ENCODE peak calls at places on chromosome 3, in seven cellular contexts. One of them, this sample, is unnamed.

GRCh38 chr3:194294888-194295214 is 56.3 kb downstream of the CPN2 start:
- DNase-seq in BJ: no peak
- DNase-seq in coronary artery: no peak
- DNase-seq in psoas muscle: peak; percentile 3
- DNase-seq in breast epithelium: no peak
- DNase-seq in fibroblast of villous mesenchyme: no peak
- DNase-seq in endothelial cell of umbilical vein: no peak
- DNase-seq in this sample: no peak

GRCh38 chr3:10387881-10388621 is 67.1 kb upstream of the SEC13 start:
- DNase-seq in endothelial cell of umbilical vein: no peak
- DNase-seq in psoas muscle: no peak
- DNase-seq in BJ: no peak
- DNase-seq in fibroblast of villous mesenchyme: no peak
- DNase-seq in coronary artery: no peak
- DNase-seq in breast epithelium: no peak
- DNase-seq in this sample: no peak

GRCh38 chr3:13563911-13564310 is 15.0 kb downstream of the FBLN2 start:
- DNase-seq in breast epithelium: no peak
- DNase-seq in endothelial cell of umbilical vein: no peak
- DNase-seq in coronary artery: no peak
- DNase-seq in BJ: no peak
- DNase-seq in psoas muscle: no peak
- DNase-seq in fibroblast of villous mesenchyme: no peak
- DNase-seq in this sample: no peak

GRCh38 chr3:84621823-84622222 is 337.0 kb upstream of the CADM2 start:
- DNase-seq in breast epithelium: no peak
- DNase-seq in coronary artery: no peak
- DNase-seq in psoas muscle: no peak
- DNase-seq in endothelial cell of umbilical vein: no peak
- DNase-seq in fibroblast of villous mesenchyme: no peak
- DNase-seq in BJ: no peak
- DNase-seq in this sample: no peak

GRCh38 chr3:82824491-82824890 is 1063.0 kb upstream of the GBE1 start:
- DNase-seq in coronary artery: no peak
- DNase-seq in BJ: no peak
- DNase-seq in endothelial cell of umbilical vein: no peak
- DNase-seq in psoas muscle: no peak
- DNase-seq in fibroblast of villous mesenchyme: no peak
- DNase-seq in breast epithelium: no peak
- DNase-seq in this sample: no peak

GRCh38 chr3:9782777-9783176 is 9.5 kb downstream of the TADA3 start:
- DNase-seq in endothelial cell of umbilical vein: no peak
- DNase-seq in BJ: no peak
- DNase-seq in psoas muscle: no peak
- DNase-seq in coronary artery: no peak
- DNase-seq in breast epithelium: no peak
- DNase-seq in fibroblast of villous mesenchyme: no peak
- DNase-seq in this sample: no peak

GRCh38 chr3:197407526-197407925 is 109.1 kb upstream of the DLG1 start:
- DNase-seq in coronary artery: no peak
- DNase-seq in fibroblast of villous mesenchyme: no peak
- DNase-seq in endothelial cell of umbilical vein: no peak
- DNase-seq in psoas muscle: no peak
- DNase-seq in BJ: no peak
- DNase-seq in breast epithelium: no peak
- DNase-seq in this sample: no peak

GRCh38 chr3:165078293-165078692 is at the start of gene SI:
- DNase-seq in fibroblast of villous mesenchyme: no peak
- DNase-seq in endothelial cell of umbilical vein: no peak
- DNase-seq in BJ: no peak
- DNase-seq in coronary artery: no peak
- DNase-seq in breast epithelium: no peak
- DNase-seq in psoas muscle: no peak
- DNase-seq in this sample: no peak

GRCh38 chr3:52558436-52558835 is 22.0 kb downstream of the UQCC5 start:
- DNase-seq in BJ: no peak
- DNase-seq in breast epithelium: no peak
- DNase-seq in coronary artery: no peak
- DNase-seq in psoas muscle: no peak
- DNase-seq in fibroblast of villous mesenchyme: no peak
- DNase-seq in endothelial cell of umbilical vein: no peak
- DNase-seq in this sample: no peak

GRCh38 chr3:15513810-15514662 is 7.5 kb downstream of the COLQ start:
- DNase-seq in endothelial cell of umbilical vein: no peak
- DNase-seq in psoas muscle: no peak
- DNase-seq in fibroblast of villous mesenchyme: no peak
- DNase-seq in BJ: no peak
- DNase-seq in breast epithelium: no peak
- DNase-seq in coronary artery: no peak
- DNase-seq in this sample: no peak

GRCh38 chr3:23283625-23284024 is 80.5 kb downstream of the UBE2E2 start:
- DNase-seq in fibroblast of villous mesenchyme: no peak
- DNase-seq in coronary artery: no peak
- DNase-seq in BJ: no peak
- DNase-seq in psoas muscle: no peak
- DNase-seq in endothelial cell of umbilical vein: no peak
- DNase-seq in breast epithelium: no peak
- DNase-seq in this sample: no peak

GRCh38 chr3:139448104-139448503 is 28.2 kb downstream of the RBP2 start:
- DNase-seq in endothelial cell of umbilical vein: no peak
- DNase-seq in fibroblast of villous mesenchyme: no peak
- DNase-seq in breast epithelium: no peak
- DNase-seq in BJ: no peak
- DNase-seq in coronary artery: no peak
- DNase-seq in psoas muscle: no peak
- DNase-seq in this sample: no peak

GRCh38 chr3:114155370-114155821 is 23.5 kb downstream of the DRD3 start:
- DNase-seq in endothelial cell of umbilical vein: peak; percentile 41
- DNase-seq in psoas muscle: no peak
- DNase-seq in BJ: no peak
- DNase-seq in fibroblast of villous mesenchyme: peak; percentile 30
- DNase-seq in breast epithelium: no peak
- DNase-seq in coronary artery: no peak
- DNase-seq in this sample: peak; percentile 27

GRCh38 chr3:171895890-171896289 is 52.7 kb downstream of the TMEM212 start:
- DNase-seq in breast epithelium: no peak
- DNase-seq in BJ: no peak
- DNase-seq in psoas muscle: no peak
- DNase-seq in fibroblast of villous mesenchyme: peak; percentile 64
- DNase-seq in coronary artery: no peak
- DNase-seq in endothelial cell of umbilical vein: no peak
- DNase-seq in this sample: no peak

DNA sequence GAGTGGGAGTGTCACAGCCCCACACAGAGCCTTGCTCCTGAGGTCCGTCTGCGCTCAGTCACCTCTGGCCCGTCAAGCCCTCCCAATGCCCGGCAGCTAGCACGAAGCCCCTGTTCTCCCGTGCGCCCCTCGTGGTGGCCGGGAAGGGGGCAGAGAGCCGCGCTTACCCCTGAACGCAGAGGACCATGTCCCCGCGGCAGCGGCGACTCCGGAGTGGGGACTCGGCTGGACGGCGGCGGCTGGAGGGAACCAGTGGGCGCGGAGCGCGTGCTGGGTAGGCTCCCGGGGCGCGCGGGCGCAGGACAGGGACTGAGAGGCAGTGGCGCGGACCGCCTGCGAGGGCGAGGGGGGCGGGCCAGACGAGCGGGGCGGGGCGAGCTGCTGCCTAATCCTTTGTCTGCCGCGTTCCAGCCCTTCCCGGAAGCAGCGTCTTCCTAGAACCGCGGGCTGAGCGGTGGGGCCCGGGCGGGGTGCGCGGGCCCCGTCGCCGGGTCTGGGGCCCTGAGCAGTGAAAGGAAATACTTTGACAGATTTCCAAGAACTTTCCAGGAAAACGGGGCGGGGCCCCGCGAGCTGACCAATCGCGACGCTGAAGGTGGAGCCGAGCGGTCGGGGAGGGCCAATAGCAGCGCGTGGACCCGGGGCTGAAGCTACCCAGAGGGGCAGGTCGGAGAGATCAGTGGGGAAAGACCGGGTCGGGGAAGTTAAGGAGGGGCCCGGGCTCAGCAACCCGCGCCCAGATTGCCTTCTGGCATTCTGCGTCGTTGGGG is at the start of gene CISH:
- DNase-seq in breast epithelium: peak; percentile 92
- DNase-seq in coronary artery: peak; percentile 96
- DNase-seq in BJ: peak; percentile 67
- DNase-seq in psoas muscle: peak; percentile 98
- DNase-seq in endothelial cell of umbilical vein: peak; percentile 96
- DNase-seq in fibroblast of villous mesenchyme: peak; percentile 98
- DNase-seq in this sample: peak; percentile 94
- TF ChIP-seq CTCF in breast epithelium: peak; percentile 37
- TF ChIP-seq CTCF in coronary artery: no peak
- TF ChIP-seq CTCF in BJ: peak; percentile 60
- TF ChIP-seq CTCF in psoas muscle: peak; percentile 27
- TF ChIP-seq CTCF in endothelial cell of umbilical vein: peak; percentile 50
- TF ChIP-seq CTCF in fibroblast of villous mesenchyme: peak; percentile 51
- TF ChIP-seq CTCF in this sample: no peak

GRCh38 chr3:55673764-55674163 is 186.7 kb upstream of the WNT5A start:
- DNase-seq in BJ: no peak
- DNase-seq in endothelial cell of umbilical vein: no peak
- DNase-seq in coronary artery: peak; percentile 14
- DNase-seq in fibroblast of villous mesenchyme: no peak
- DNase-seq in psoas muscle: no peak
- DNase-seq in breast epithelium: no peak
- DNase-seq in this sample: no peak

GRCh38 chr3:55678521-55679216 is 191.6 kb upstream of the WNT5A start:
- DNase-seq in fibroblast of villous mesenchyme: no peak
- DNase-seq in psoas muscle: peak; percentile 19
- DNase-seq in coronary artery: no peak
- DNase-seq in breast epithelium: no peak
- DNase-seq in endothelial cell of umbilical vein: peak; percentile 2
- DNase-seq in BJ: no peak
- DNase-seq in this sample: no peak

GRCh38 chr3:55676643-55677042 is 189.5 kb upstream of the WNT5A start:
- DNase-seq in endothelial cell of umbilical vein: no peak
- DNase-seq in psoas muscle: peak; percentile 21
- DNase-seq in fibroblast of villous mesenchyme: no peak
- DNase-seq in coronary artery: peak; percentile 43
- DNase-seq in BJ: no peak
- DNase-seq in breast epithelium: no peak
- DNase-seq in this sample: no peak

GRCh38 chr3:55675478-55675877 is 188.4 kb upstream of the WNT5A start:
- DNase-seq in psoas muscle: no peak
- DNase-seq in fibroblast of villous mesenchyme: no peak
- DNase-seq in coronary artery: peak; percentile 16
- DNase-seq in BJ: no peak
- DNase-seq in breast epithelium: no peak
- DNase-seq in endothelial cell of umbilical vein: no peak
- DNase-seq in this sample: peak; percentile 67
- TF ChIP-seq CTCF in psoas muscle: no peak
- TF ChIP-seq CTCF in fibroblast of villous mesenchyme: no peak
- TF ChIP-seq CTCF in coronary artery: no peak
- TF ChIP-seq CTCF in BJ: no peak
- TF ChIP-seq CTCF in breast epithelium: no peak
- TF ChIP-seq CTCF in endothelial cell of umbilical vein: no peak
- TF ChIP-seq CTCF in this sample: no peak

DNA sequence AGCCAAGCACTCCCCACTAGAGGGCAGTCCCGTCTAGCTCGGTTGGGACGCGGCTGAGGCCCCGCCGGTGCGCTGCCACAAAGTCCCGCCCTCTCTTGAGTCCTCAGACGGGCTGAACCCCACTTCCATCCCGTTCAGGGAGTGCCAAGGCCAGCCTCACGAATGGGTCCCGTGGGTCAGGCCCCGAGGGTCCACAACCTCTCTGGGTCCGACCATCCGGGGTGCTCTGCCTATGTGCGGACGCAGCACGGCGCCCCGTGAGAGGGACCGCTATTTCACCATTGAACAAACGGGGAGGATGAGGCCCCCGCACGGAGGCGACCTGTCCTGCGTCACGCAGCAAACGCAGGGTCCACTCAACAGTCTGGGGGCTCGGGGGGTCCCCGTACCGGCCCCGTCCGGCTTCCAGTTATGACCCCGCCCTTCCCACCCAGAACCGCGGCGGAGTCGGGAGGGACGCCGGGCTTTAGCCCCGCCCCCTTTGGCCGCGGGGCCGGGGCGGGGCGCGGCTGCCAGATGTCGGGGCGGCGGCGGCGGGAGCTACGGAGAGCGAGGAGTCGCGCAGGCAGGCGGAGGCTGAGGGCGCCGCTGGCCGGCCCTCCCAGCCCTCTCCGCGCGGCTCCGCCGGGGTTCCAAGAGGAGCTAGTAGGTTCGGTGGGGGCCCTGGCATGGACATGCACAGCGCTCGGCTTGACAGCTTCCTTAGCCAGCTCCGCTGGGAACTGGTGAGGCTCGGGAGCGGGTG is at the start of gene INKA1:
- DNase-seq in BJ: no peak
- DNase-seq in psoas muscle: peak; percentile 90
- DNase-seq in breast epithelium: peak; percentile 90
- DNase-seq in fibroblast of villous mesenchyme: peak; percentile 83
- DNase-seq in coronary artery: peak; percentile 89
- DNase-seq in endothelial cell of umbilical vein: peak; percentile 87
- DNase-seq in this sample: peak; percentile 93
- TF ChIP-seq CTCF in BJ: peak; percentile 92
- TF ChIP-seq CTCF in psoas muscle: peak; percentile 88
- TF ChIP-seq CTCF in breast epithelium: peak; percentile 88
- TF ChIP-seq CTCF in fibroblast of villous mesenchyme: peak; percentile 80
- TF ChIP-seq CTCF in coronary artery: peak; percentile 90
- TF ChIP-seq CTCF in endothelial cell of umbilical vein: peak; percentile 86
- TF ChIP-seq CTCF in this sample: peak; percentile 96

GRCh38 chr3:61861410-61861809 is 300.0 kb downstream of the PTPRG start:
- DNase-seq in coronary artery: no peak
- DNase-seq in fibroblast of villous mesenchyme: no peak
- DNase-seq in BJ: no peak
- DNase-seq in psoas muscle: no peak
- DNase-seq in breast epithelium: no peak
- DNase-seq in endothelial cell of umbilical vein: no peak
- DNase-seq in this sample: no peak

GRCh38 chr3:61853912-61854311 is 292.5 kb downstream of the PTPRG start:
- DNase-seq in BJ: no peak
- DNase-seq in coronary artery: no peak
- DNase-seq in fibroblast of villous mesenchyme: peak; percentile 14
- DNase-seq in psoas muscle: no peak
- DNase-seq in breast epithelium: no peak
- DNase-seq in endothelial cell of umbilical vein: no peak
- DNase-seq in this sample: no peak

GRCh38 chr3:61857297-61857696 is 295.9 kb downstream of the PTPRG start:
- DNase-seq in psoas muscle: no peak
- DNase-seq in coronary artery: no peak
- DNase-seq in BJ: no peak
- DNase-seq in fibroblast of villous mesenchyme: no peak
- DNase-seq in endothelial cell of umbilical vein: no peak
- DNase-seq in breast epithelium: no peak
- DNase-seq in this sample: no peak

GRCh38 chr3:61855211-61855610 is 293.8 kb downstream of the PTPRG start:
- DNase-seq in fibroblast of villous mesenchyme: no peak
- DNase-seq in psoas muscle: no peak
- DNase-seq in breast epithelium: no peak
- DNase-seq in endothelial cell of umbilical vein: no peak
- DNase-seq in BJ: no peak
- DNase-seq in coronary artery: no peak
- DNase-seq in this sample: no peak

DNA sequence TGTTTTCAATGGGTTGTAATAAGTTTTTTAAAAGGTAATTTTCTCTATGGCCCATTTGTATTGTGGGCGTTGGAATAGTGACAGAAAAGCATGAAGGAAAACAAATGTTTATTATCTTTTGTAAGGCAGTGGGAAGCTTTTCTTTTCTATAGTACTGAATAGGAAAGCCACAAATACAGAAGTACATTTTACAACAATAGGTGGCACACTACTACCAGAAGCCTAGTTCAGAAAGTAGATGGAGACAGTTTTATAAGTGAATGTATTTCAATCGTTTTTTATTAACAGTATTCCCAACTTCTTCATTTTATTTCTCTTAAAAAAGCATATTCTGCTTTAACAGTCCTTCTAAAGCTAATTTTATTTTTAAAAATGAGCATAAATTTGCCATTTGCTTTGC is 296.7 kb downstream of the PTPRG start:
- DNase-seq in fibroblast of villous mesenchyme: peak; percentile 32
- DNase-seq in psoas muscle: no peak
- DNase-seq in coronary artery: no peak
- DNase-seq in endothelial cell of umbilical vein: peak; percentile 57
- DNase-seq in BJ: no peak
- DNase-seq in breast epithelium: no peak
- DNase-seq in this sample: no peak
- TF ChIP-seq CTCF in fibroblast of villous mesenchyme: peak; percentile 31
- TF ChIP-seq CTCF in psoas muscle: peak; percentile 68
- TF ChIP-seq CTCF in coronary artery: peak; percentile 27
- TF ChIP-seq CTCF in endothelial cell of umbilical vein: peak; percentile 6
- TF ChIP-seq CTCF in BJ: peak; percentile 41
- TF ChIP-seq CTCF in breast epithelium: no peak
- TF ChIP-seq CTCF in this sample: peak; percentile 28

This sample was measured in GM13976.